ENCODE peak calls at places on chromosomes 11 and 22, in nine cellular contexts. G is WTC11, X is tibial nerve, W is mesothelial cell of epicardium, D is GM23338, P is body of pancreas, O is endothelial cell, T is astrocyte, Y is AG04450. L is an unnamed sample.
A peak's percentile ranks its signal among the peaks of the same experiment; 100 is the strongest.

GRCh38 chr11:16669799-16670415 is 68.5 kb upstream of the C11orf58 start:
- DNase-seq in G (peak; percentile 41), X (no peak), W (no peak), D (peak; percentile 55), P (no peak), O (no peak), T (peak; percentile 79), Y (no peak), L (no peak)

GRCh38 chr11:116232364-116232801 is 540.4 kb downstream of the BUD13 start:
- DNase-seq in G (no peak), X (no peak), W (no peak), D (no peak), P (no peak), O (no peak), T (peak; percentile 26), Y (no peak), L (no peak)

GRCh38 chr11:45079075-45079444 is 67.4 kb upstream of the PRDM11 start:
- DNase-seq in G (no peak), X (no peak), W (no peak), D (no peak), P (no peak), O (no peak), T (no peak), Y (no peak), L (no peak)

GRCh38 chr11:103085758-103086365 is 6.1 kb downstream of the DCUN1D5 start:
- DNase-seq in G (no peak), X (no peak), W (no peak), D (no peak), P (no peak), O (no peak), T (peak; percentile 69), Y (no peak), L (no peak)

GRCh38 chr11:10902301-10902700 is 44.4 kb upstream of the ZBED5 start:
- DNase-seq in G (no peak), X (no peak), W (no peak), D (no peak), P (no peak), O (no peak), T (no peak), Y (no peak), L (no peak)

GRCh38 chr11:100930185-100930778 is 199.3 kb downstream of the PGR start:
- DNase-seq in G (no peak), X (no peak), W (no peak), D (peak; percentile 79), P (no peak), O (no peak), T (peak; percentile 52), Y (no peak), L (no peak)

GRCh38 chr11:120748485-120748814 is 236.9 kb downstream of the GRIK4 start:
- DNase-seq in G (no peak), X (no peak), W (no peak), D (no peak), P (no peak), O (no peak), T (no peak), Y (no peak), L (no peak)

GRCh38 chr11:69439127-69439526 is 42.3 kb upstream of the LINC01488 start:
- DNase-seq in G (no peak), X (no peak), W (no peak), D (peak; percentile 66), P (no peak), O (no peak), T (no peak), Y (no peak), L (no peak)

GRCh38 chr11:68010058-68011041 is at the start of gene ALDH3B1:
- DNase-seq in G (peak; percentile 53), X (peak; percentile 97), W (no peak), D (peak; percentile 56), P (peak; percentile 94), O (no peak), T (peak; percentile 48), Y (no peak), L (no peak)

GRCh38 chr11:33598426-33599069 is 102.1 kb downstream of the C11orf91 start:
- DNase-seq in G (peak; percentile 29), X (no peak), W (no peak), D (peak; percentile 72), P (peak; percentile 33), O (no peak), T (no peak), Y (no peak), L (no peak)

GRCh38 chr11:113023228-113023627 is 62.0 kb downstream of the NCAM1 start:
- DNase-seq in G (no peak), X (no peak), W (no peak), D (no peak), P (no peak), O (no peak), T (peak; percentile 57), Y (no peak), L (no peak)

GRCh38 chr11:113023986-113024385 is 62.8 kb downstream of the NCAM1 start:
- DNase-seq in G (no peak), X (no peak), W (no peak), D (no peak), P (no peak), O (no peak), T (no peak), Y (no peak), L (no peak)

GRCh38 chr11:113022267-113022666 is 61.0 kb downstream of the NCAM1 start:
- DNase-seq in G (no peak), X (no peak), W (no peak), D (no peak), P (no peak), O (no peak), T (peak; percentile 45), Y (no peak), L (no peak)

GRCh38 chr11:113018913-113019312 is 57.7 kb downstream of the NCAM1 start:
- DNase-seq in G (no peak), X (no peak), W (no peak), D (no peak), P (no peak), O (no peak), T (no peak), Y (no peak), L (no peak)

GRCh38 chr11:113021111-113021510 is 59.9 kb downstream of the NCAM1 start:
- DNase-seq in G (no peak), X (no peak), W (no peak), D (no peak), P (no peak), O (no peak), T (no peak), Y (no peak), L (no peak)
- TF ChIP-seq CTCF in G (no peak), X (no peak), W (no peak), D (no peak), P (no peak), O (no peak), T (no peak), Y (no peak), L (no peak)

GRCh38 chr11:27858901-27859300 is 158.6 kb upstream of the BDNF start:
- DNase-seq in G (no peak), X (no peak), W (no peak), D (no peak), P (no peak), O (no peak), T (peak; percentile 8), Y (no peak), L (no peak)

GRCh38 chr11:27860811-27861210 is 160.6 kb upstream of the BDNF start:
- DNase-seq in G (no peak), X (no peak), W (no peak), D (no peak), P (no peak), O (no peak), T (no peak), Y (no peak), L (no peak)

GRCh38 chr11:27857014-27857413 is 156.8 kb upstream of the BDNF start:
- DNase-seq in G (no peak), X (no peak), W (no peak), D (no peak), P (peak; percentile 2), O (no peak), T (no peak), Y (no peak), L (no peak)

GRCh38 chr11:27861706-27862430 is 161.6 kb upstream of the BDNF start:
- DNase-seq in G (no peak), X (no peak), W (no peak), D (no peak), P (no peak), O (no peak), T (peak; percentile 94), Y (peak; percentile 71), L (no peak)

GRCh38 chr11:27857588-27857987 is 157.3 kb upstream of the BDNF start:
- DNase-seq in G (no peak), X (no peak), W (no peak), D (no peak), P (no peak), O (no peak), T (no peak), Y (no peak), L (no peak)
- TF ChIP-seq CTCF in G (no peak), X (no peak), W (no peak), D (no peak), P (no peak), O (no peak), T (no peak), Y (no peak), L (no peak)

GRCh38 chr22:43053176-43053575 is 36.0 kb downstream of the TTLL1 start:
- DNase-seq in G (peak; percentile 24), X (no peak), W (no peak), D (peak; percentile 76), P (no peak), O (no peak), T (no peak), Y (no peak), L (no peak)
- TF ChIP-seq CTCF in G (peak; percentile 60), X (no peak), W (no peak), D (peak; percentile 61), P (no peak), O (peak; percentile 56), T (peak; percentile 5), Y (peak; percentile 17), L (no peak)

DNA sequence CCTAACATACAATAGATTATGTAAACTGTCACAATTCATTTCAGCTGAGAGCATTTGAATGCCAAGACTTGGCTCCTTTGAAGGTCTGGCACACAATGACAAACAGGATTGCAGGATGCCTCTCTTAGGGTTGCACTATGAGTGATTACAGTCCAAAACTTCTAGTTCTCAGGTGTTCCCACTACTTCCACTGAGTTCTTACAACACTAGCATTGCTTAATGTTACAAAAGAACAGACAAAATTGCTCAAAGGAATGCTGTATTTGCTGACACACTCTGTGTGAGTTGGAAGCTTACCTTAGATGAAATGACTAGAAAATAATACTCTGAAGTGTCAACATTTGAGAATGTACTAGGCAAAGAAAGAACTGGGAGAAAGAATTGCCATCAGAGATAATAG is 2413.8 kb upstream of the RAG2 start:
- DNase-seq in G (no peak), X (no peak), W (no peak), D (no peak), P (no peak), O (no peak), T (no peak), Y (no peak), L (no peak)
- TF ChIP-seq CTCF in G (no peak), X (no peak), W (no peak), D (no peak), P (no peak), O (no peak), T (no peak), Y (no peak), L (no peak)

DNA sequence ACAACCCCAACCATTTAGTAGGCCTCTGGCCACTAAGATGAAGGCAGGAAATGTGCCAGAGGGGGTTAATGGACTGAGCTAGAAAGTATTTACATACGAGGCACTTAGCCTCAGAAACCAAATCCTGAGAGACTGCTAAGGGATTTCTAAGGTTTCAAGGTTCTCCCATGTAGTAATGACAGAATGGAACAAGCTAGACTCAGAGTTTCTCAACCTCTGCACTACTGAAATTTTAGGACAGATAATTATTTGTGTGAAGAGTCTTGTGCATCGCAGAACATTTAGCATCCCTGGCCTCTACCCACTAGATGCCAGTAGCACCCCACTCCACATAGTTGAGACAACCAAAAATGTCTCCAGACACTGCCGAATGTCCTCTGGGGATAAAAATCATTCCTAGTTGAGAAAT is 54.8 kb upstream of the CHRM4 start:
- DNase-seq in G (no peak), X (no peak), W (no peak), D (peak; percentile 64), P (no peak), O (no peak), T (no peak), Y (no peak), L (no peak)
- TF ChIP-seq CTCF in G (no peak), X (no peak), W (no peak), D (peak; percentile 36), P (no peak), O (no peak), T (peak; percentile 20), Y (peak; percentile 42), L (no peak)